ENCODE peak calls at places on chromosomes 6 and 20, in five cellular contexts. One of them, this sample, is unnamed.

GRCh38 chr6:157269261-157269794 is 54.0 kb downstream of the TMEM242 start:
- DNase-seq in H1: no peak
- DNase-seq in GM12878: no peak
- DNase-seq in K562: no peak
- DNase-seq in HepG2: no peak
- DNase-seq in this sample: no peak

GRCh38 chr6:19804362-19805145 is 32.6 kb upstream of the ID4 start:
- DNase-seq in GM12878: no peak
- DNase-seq in H1: peak
- DNase-seq in K562: peak
- DNase-seq in HepG2: peak
- DNase-seq in this sample: peak

GRCh38 chr20:33169176-33169794 is 1.3 kb downstream of the BPIFA2 start:
- DNase-seq in H1: no peak
- DNase-seq in GM12878: no peak
- DNase-seq in HepG2: peak
- DNase-seq in K562: peak
- DNase-seq in this sample: no peak

GRCh38 chr6:390914-391558 is 516 bp upstream of the IRF4 start:
- DNase-seq in GM12878: no peak
- DNase-seq in H1: no peak
- DNase-seq in K562: no peak
- DNase-seq in HepG2: no peak
- DNase-seq in this sample: no peak

GRCh38 chr20:22341508-22341907 is 242.9 kb downstream of the FOXA2 start:
- DNase-seq in K562: peak
- DNase-seq in H1: no peak
- DNase-seq in HepG2: peak
- DNase-seq in GM12878: no peak
- DNase-seq in this sample: no peak

GRCh38 chr20:49560186-49560585 is 7.8 kb downstream of the PTGIS start:
- DNase-seq in HepG2: no peak
- DNase-seq in K562: no peak
- DNase-seq in H1: no peak
- DNase-seq in GM12878: no peak
- DNase-seq in this sample: no peak

GRCh38 chr6:110999634-111000270 is 17.9 kb downstream of the RPF2 start:
- DNase-seq in HepG2: peak
- DNase-seq in H1: no peak
- DNase-seq in K562: peak
- DNase-seq in GM12878: no peak
- DNase-seq in this sample: no peak

GRCh38 chr6:3739311-3739897 is 12.1 kb downstream of the PXDC1 start:
- DNase-seq in K562: no peak
- DNase-seq in H1: no peak
- DNase-seq in HepG2: no peak
- DNase-seq in GM12878: no peak
- DNase-seq in this sample: no peak

GRCh38 chr20:44610313-44610965 is 28.1 kb downstream of the PKIG start:
- DNase-seq in K562: no peak
- DNase-seq in H1: no peak
- DNase-seq in GM12878: no peak
- DNase-seq in HepG2: no peak
- DNase-seq in this sample: no peak

GRCh38 chr6:157236040-157236725 is 87.1 kb downstream of the TMEM242 start:
- DNase-seq in GM12878: no peak
- DNase-seq in HepG2: no peak
- DNase-seq in H1: no peak
- DNase-seq in K562: no peak
- DNase-seq in this sample: no peak

GRCh38 chr6:139519571-139520031 is 145.2 kb upstream of the CITED2 start:
- DNase-seq in HepG2: no peak
- DNase-seq in K562: peak
- DNase-seq in H1: no peak
- DNase-seq in GM12878: no peak
- DNase-seq in this sample: no peak

GRCh38 chr6:50030777-50031562 is 9.2 kb upstream of the DEFB110 start:
- DNase-seq in GM12878: no peak
- DNase-seq in K562: peak
- DNase-seq in HepG2: peak
- DNase-seq in H1: peak
- DNase-seq in this sample: peak

GRCh38 chr20:50744143-50744792 is 12.9 kb downstream of the PARD6B start:
- DNase-seq in K562: peak
- DNase-seq in GM12878: no peak
- DNase-seq in HepG2: peak
- DNase-seq in H1: no peak
- DNase-seq in this sample: no peak

GRCh38 chr6:30703011-30703410 is 12.2 kb upstream of the NRM start:
- DNase-seq in H1: no peak
- DNase-seq in K562: no peak
- DNase-seq in HepG2: no peak
- DNase-seq in GM12878: no peak
- DNase-seq in this sample: no peak

GRCh38 chr6:75563032-75563431 is 38.6 kb upstream of the SENP6 start:
- DNase-seq in K562: peak
- DNase-seq in GM12878: no peak
- DNase-seq in H1: peak
- DNase-seq in HepG2: peak
- DNase-seq in this sample: no peak
- TF ChIP-seq TAF1 in K562: no peak
- TF ChIP-seq TAF1 in GM12878: no peak
- TF ChIP-seq TAF1 in H1: no peak
- TF ChIP-seq TAF1 in HepG2: no peak
- TF ChIP-seq TAF1 in this sample: no peak

DNA sequence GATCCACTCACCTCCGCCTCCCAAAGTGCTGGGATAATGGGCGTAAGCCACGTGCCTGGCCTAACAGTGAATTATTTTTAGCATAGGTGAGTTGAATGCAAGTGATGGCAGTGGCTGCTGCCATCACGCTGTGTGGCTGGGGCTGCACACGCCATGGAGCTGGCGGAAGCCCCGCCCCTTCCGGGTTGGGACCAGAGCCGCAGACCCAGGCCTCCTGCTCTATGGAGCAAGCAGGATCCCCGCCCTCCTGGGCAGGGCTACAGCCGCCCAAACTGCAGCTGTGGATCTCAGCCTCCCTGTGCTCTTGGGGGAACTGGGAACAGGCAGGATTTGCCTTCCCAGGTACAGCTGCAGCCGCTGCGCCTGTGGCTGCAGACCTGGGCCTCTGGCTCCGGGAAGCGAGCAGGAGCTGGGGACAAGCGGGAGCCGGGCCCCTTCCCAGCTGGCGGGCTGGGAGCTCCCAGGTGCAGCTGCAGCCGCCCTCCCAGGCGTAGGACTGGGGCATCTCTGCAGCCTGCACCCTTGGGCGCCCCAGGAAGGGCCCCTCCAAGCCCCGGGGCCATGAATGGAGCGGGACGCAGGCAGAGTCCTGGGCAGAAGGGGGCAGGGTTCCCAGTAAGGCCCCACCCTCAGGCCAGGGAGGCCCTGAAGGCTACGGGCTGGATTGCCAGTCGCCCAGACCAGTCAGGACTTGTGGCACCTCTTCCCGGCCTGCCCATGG is 30.9 kb upstream of the SLA2 start:
- DNase-seq in H1: peak
- DNase-seq in GM12878: no peak
- DNase-seq in K562: no peak
- DNase-seq in HepG2: peak
- DNase-seq in this sample: no peak
- TF ChIP-seq POLR2A in H1: no peak
- TF ChIP-seq POLR2A in GM12878: no peak
- TF ChIP-seq POLR2A in K562: no peak
- TF ChIP-seq POLR2A in HepG2: no peak
- TF ChIP-seq POLR2A in this sample: no peak

GRCh38 chr6:154882107-154882506 is 113.0 kb upstream of the TIAM2 start:
- DNase-seq in HepG2: no peak
- DNase-seq in GM12878: no peak
- DNase-seq in H1: no peak
- DNase-seq in K562: no peak
- DNase-seq in this sample: no peak
- TF ChIP-seq POLR2AphosphoS5 in HepG2: no peak
- TF ChIP-seq POLR2AphosphoS5 in GM12878: no peak
- TF ChIP-seq POLR2AphosphoS5 in H1: no peak
- TF ChIP-seq POLR2AphosphoS5 in K562: no peak
- TF ChIP-seq POLR2AphosphoS5 in this sample: no peak

GRCh38 chr20:18401305-18401704 is 65.5 kb downstream of the DZANK1 start:
- DNase-seq in GM12878: no peak
- DNase-seq in H1: no peak
- DNase-seq in HepG2: no peak
- DNase-seq in K562: no peak
- DNase-seq in this sample: no peak

GRCh38 chr20:18403269-18403668 is 63.6 kb downstream of the DZANK1 start:
- DNase-seq in HepG2: no peak
- DNase-seq in K562: no peak
- DNase-seq in H1: no peak
- DNase-seq in GM12878: no peak
- DNase-seq in this sample: no peak

GRCh38 chr20:18405826-18406225 is 61.0 kb downstream of the DZANK1 start:
- DNase-seq in GM12878: no peak
- DNase-seq in H1: no peak
- DNase-seq in HepG2: no peak
- DNase-seq in K562: no peak
- DNase-seq in this sample: no peak

GRCh38 chr20:18400460-18400859 is 66.4 kb downstream of the DZANK1 start:
- DNase-seq in HepG2: no peak
- DNase-seq in GM12878: no peak
- DNase-seq in H1: no peak
- DNase-seq in K562: no peak
- DNase-seq in this sample: no peak

DNA sequence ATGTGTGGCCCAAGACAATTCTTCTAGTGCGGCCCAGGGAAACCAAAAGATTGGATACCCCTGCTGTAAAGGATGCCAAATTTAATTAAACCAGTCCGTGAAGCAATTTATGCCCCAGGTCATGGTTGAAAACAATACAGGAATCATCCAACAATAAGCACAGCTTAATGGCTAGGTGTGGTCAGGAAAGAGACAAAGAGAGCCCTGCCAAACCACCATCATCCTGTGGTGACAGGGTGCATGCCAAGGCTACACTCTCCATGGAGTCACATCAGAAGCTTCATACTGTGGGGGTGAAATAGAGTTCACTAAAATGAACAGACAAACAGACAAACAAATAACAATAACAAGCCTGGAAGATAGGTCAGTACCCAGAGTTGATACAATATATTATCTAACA is 62.7 kb downstream of the DZANK1 start:
- DNase-seq in HepG2: no peak
- DNase-seq in GM12878: no peak
- DNase-seq in H1: no peak
- DNase-seq in K562: no peak
- DNase-seq in this sample: no peak
- TF ChIP-seq TAF1 in HepG2: no peak
- TF ChIP-seq TAF1 in GM12878: no peak
- TF ChIP-seq TAF1 in H1: no peak
- TF ChIP-seq TAF1 in K562: no peak
- TF ChIP-seq TAF1 in this sample: no peak

DNA sequence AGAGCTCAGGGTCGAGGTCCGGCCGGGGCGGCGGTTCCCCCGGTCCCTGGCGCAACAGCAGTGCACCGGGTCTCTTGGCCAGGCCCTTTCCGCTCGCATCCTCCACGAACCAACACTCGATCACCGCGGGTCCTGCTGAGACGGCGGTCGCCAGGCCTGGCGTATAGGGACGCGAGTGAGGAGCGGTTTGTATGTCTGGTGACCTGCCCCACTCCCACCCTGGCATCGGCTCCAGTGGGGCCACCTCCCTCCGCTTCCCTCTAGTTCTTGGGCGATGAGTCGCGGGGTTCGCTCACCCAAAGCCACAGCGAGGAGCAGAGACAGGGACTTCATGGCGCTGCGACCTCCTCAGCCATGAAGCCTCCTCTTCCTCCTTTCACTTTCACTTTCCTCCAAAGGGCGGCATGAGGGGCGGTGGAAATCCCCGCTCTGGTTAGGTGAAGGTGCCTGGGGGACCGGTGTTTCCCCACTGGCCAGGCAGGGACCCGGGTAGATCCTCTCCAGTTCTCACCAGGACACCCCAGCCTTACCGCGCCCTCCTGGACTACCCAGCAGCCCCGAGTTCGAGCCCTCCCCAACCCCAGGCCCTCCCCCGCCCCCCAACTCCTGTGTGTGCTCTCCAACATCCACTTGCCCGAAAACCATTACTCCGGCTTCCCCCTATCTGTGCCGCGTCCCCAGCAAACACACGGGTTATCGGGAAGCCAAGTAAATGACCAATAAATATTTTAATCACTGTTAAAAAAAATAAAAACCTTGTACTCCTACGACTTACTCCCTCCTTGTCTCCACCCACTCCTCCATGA is at the start of gene TAPBP:
- DNase-seq in H1: no peak
- DNase-seq in GM12878: no peak
- DNase-seq in K562: peak
- DNase-seq in HepG2: peak
- DNase-seq in this sample: peak
- TF ChIP-seq POLR2A in H1: peak
- TF ChIP-seq POLR2A in GM12878: peak
- TF ChIP-seq POLR2A in K562: peak
- TF ChIP-seq POLR2A in HepG2: no peak
- TF ChIP-seq POLR2A in this sample: peak

GRCh38 chr6:11778648-11779307 is at the start of gene ADTRP:
- DNase-seq in H1: no peak
- DNase-seq in K562: peak
- DNase-seq in HepG2: no peak
- DNase-seq in GM12878: no peak
- DNase-seq in this sample: no peak
- TF ChIP-seq POLR2AphosphoS5 in H1: no peak
- TF ChIP-seq POLR2AphosphoS5 in K562: peak
- TF ChIP-seq POLR2AphosphoS5 in HepG2: no peak
- TF ChIP-seq POLR2AphosphoS5 in GM12878: no peak
- TF ChIP-seq POLR2AphosphoS5 in this sample: no peak

GRCh38 chr20:34978092-34978744 is 22.6 kb downstream of the MYH7B start:
- DNase-seq in GM12878: no peak
- DNase-seq in K562: no peak
- DNase-seq in H1: no peak
- DNase-seq in HepG2: no peak
- DNase-seq in this sample: no peak

GRCh38 chr20:34979366-34980153 is 23.9 kb downstream of the MYH7B start:
- DNase-seq in K562: peak
- DNase-seq in HepG2: no peak
- DNase-seq in GM12878: no peak
- DNase-seq in H1: peak
- DNase-seq in this sample: no peak

GRCh38 chr20:34976286-34976685 is 20.6 kb downstream of the MYH7B start:
- DNase-seq in K562: no peak
- DNase-seq in GM12878: no peak
- DNase-seq in H1: no peak
- DNase-seq in HepG2: no peak
- DNase-seq in this sample: no peak

GRCh38 chr20:34980543-34981213 is 25.0 kb downstream of the MYH7B start:
- DNase-seq in GM12878: no peak
- DNase-seq in HepG2: no peak
- DNase-seq in H1: no peak
- DNase-seq in K562: no peak
- DNase-seq in this sample: no peak

GRCh38 chr20:34977365-34978091 is 21.9 kb downstream of the MYH7B start:
- DNase-seq in K562: peak
- DNase-seq in GM12878: no peak
- DNase-seq in HepG2: peak
- DNase-seq in H1: no peak
- DNase-seq in this sample: no peak
- TF ChIP-seq TAF1 in K562: no peak
- TF ChIP-seq TAF1 in GM12878: no peak
- TF ChIP-seq TAF1 in HepG2: no peak
- TF ChIP-seq TAF1 in H1: no peak
- TF ChIP-seq TAF1 in this sample: no peak

This sample was measured in GM12892.